ENCODE peak calls at places on chromosomes 1 and 21, in nine cellular contexts. X is adrenal gland, Z is right lobe of liver, M is stomach, S is Peyer's patch, V is heart left ventricle, P is transverse colon, C is lower leg skin, N is HCT116. T is an unnamed sample.

GRCh38 chr1:106225406-106225805 is 831.1 kb upstream of the PRMT6 start:
- DNase-seq in X (no peak), Z (no peak), M (no peak), S (no peak), V (no peak), P (no peak), C (no peak), N (no peak), T (no peak)

GRCh38 chr1:113874017-113874879 is 2.7 kb upstream of the PTPN22 start:
- DNase-seq in X (no peak), Z (no peak), M (no peak), S (peak; percentile 59), V (no peak), P (peak; percentile 49), C (no peak), N (peak; percentile 41), T (no peak)

GRCh38 chr1:114112775-114113174 is 40.9 kb downstream of the SYT6 start:
- DNase-seq in X (no peak), Z (no peak), M (no peak), S (no peak), V (no peak), P (no peak), C (no peak), N (no peak), T (no peak)

GRCh38 chr1:60942291-60942690 is 140.1 kb upstream of the NFIA start:
- DNase-seq in X (no peak), Z (no peak), M (no peak), S (no peak), V (no peak), P (no peak), C (no peak), N (peak; percentile 12), T (no peak)

GRCh38 chr1:178966312-178966711 is 59.4 kb upstream of the FAM20B start:
- DNase-seq in X (no peak), Z (no peak), M (no peak), S (no peak), V (no peak), P (no peak), C (no peak), N (no peak), T (no peak)

GRCh38 chr1:201711101-201711597 is 117.8 kb upstream of the IPO9 start:
- DNase-seq in X (no peak), Z (no peak), M (no peak), S (no peak), V (no peak), P (no peak), C (no peak), N (no peak), T (no peak)

GRCh38 chr21:45601551-45601950 is 42.0 kb upstream of the PCBP3 start:
- DNase-seq in X (no peak), Z (no peak), M (no peak), S (peak; percentile 27), V (no peak), P (no peak), C (no peak), N (no peak), T (no peak)

GRCh38 chr21:16250282-16250681 is 520.5 kb downstream of the USP25 start:
- DNase-seq in X (peak; percentile 8), Z (no peak), M (no peak), S (no peak), V (no peak), P (no peak), C (no peak), N (no peak), T (no peak)

GRCh38 chr1:14113841-14114567 is 414.0 kb downstream of the PRDM2 start:
- DNase-seq in X (peak; percentile 24), Z (no peak), M (no peak), S (peak; percentile 49), V (peak; percentile 53), P (peak; percentile 19), C (no peak), N (no peak), T (peak; percentile 37)

GRCh38 chr21:36695671-36696389 is 3.1 kb upstream of the SIM2 start:
- DNase-seq in X (no peak), Z (no peak), M (no peak), S (no peak), V (no peak), P (no peak), C (no peak), N (no peak), T (no peak)

GRCh38 chr1:87956072-87956471 is 627.4 kb downstream of the LMO4 start:
- DNase-seq in X (peak; percentile 18), Z (no peak), M (no peak), S (no peak), V (peak; percentile 22), P (no peak), C (no peak), N (peak; percentile 32), T (peak; percentile 56)

GRCh38 chr1:210236840-210237409 is 4.3 kb downstream of the SERTAD4 start:
- DNase-seq in X (no peak), Z (no peak), M (no peak), S (no peak), V (peak; percentile 88), P (peak; percentile 35), C (peak; percentile 73), N (no peak), T (no peak)

DNA sequence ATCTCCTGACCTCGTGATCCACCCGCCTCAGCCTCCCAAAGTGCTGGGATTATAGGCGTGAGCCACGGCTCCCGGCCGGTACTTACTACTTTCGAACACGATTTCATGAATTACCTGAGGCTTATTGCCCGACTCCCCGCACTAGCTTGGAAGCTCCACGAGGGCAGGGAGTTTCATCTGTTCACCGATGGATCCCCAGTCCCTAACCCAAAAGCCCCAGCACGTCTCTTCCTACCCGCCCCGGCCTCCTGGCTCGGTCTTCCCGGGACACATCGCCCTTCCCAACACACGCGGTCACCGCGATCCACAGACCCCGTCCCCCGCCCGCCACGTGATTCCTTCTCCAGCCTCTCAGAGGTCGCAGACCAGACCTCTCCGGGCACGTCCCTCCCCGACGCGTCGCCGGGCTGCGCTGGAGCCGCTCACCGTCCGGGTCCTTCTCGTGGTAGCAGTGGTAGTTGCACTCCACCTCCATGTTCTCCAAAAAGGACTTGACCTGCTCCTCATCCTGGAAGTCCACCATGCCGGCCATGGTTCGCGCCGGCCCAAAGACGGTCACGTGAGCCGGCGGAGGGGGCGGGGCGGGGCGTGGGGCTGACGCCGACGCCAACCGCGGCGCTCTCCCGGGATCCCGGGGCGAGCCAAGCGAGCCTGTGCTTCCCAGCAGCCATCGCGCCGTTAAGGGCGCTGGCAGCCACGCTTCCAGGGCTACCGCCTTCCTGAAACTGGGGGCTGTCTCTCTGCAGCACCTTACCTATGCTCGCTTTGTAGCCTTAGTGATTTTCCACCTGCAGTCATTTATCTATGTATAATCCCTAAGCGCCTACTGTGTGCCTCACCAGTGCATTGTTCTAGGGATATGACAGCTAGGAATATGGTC is at the start of gene COA7:
- DNase-seq in X (peak; percentile 89), Z (peak; percentile 91), M (peak; percentile 89), S (peak; percentile 91), V (peak; percentile 93), P (peak; percentile 90), C (peak; percentile 70), N (peak; percentile 62), T (peak; percentile 76)
- TF ChIP-seq POLR2A in X (peak; percentile 9), Z (peak; percentile 38), M (no peak), S (peak; percentile 34), V (no peak), P (no peak), C (no peak), N (peak; percentile 87), T (peak; percentile 85)

GRCh38 chr1:2535981-2536380 is 5.9 kb upstream of the HES5 start:
- DNase-seq in X (no peak), Z (no peak), M (no peak), S (no peak), V (no peak), P (no peak), C (no peak), N (no peak), T (no peak)
- TF ChIP-seq POLR2A in X (no peak), Z (no peak), M (no peak), S (no peak), V (no peak), P (no peak), C (no peak), N (no peak), T (no peak)

GRCh38 chr1:23578997-23579363 is 19.7 kb upstream of the ID3 start:
- DNase-seq in X (no peak), Z (no peak), M (no peak), S (no peak), V (no peak), P (no peak), C (no peak), N (no peak), T (no peak)

GRCh38 chr1:23576338-23577055 is 17.2 kb upstream of the ID3 start:
- DNase-seq in X (no peak), Z (no peak), M (no peak), S (no peak), V (no peak), P (no peak), C (no peak), N (no peak), T (no peak)

GRCh38 chr1:23575226-23575810 is 16.0 kb upstream of the ID3 start:
- DNase-seq in X (no peak), Z (no peak), M (no peak), S (no peak), V (no peak), P (no peak), C (no peak), N (no peak), T (no peak)

GRCh38 chr1:23578311-23578996 is 19.2 kb upstream of the ID3 start:
- DNase-seq in X (no peak), Z (no peak), M (no peak), S (peak; percentile 76), V (no peak), P (no peak), C (no peak), N (no peak), T (no peak)

GRCh38 chr1:23577056-23577985 is 18.0 kb upstream of the ID3 start:
- DNase-seq in X (peak; percentile 45), Z (no peak), M (no peak), S (peak; percentile 72), V (peak; percentile 56), P (no peak), C (no peak), N (no peak), T (no peak)
- TF ChIP-seq POLR2A in X (no peak), Z (peak; percentile 30), M (no peak), S (no peak), V (no peak), P (no peak), C (no peak), N (no peak), T (no peak)

DNA sequence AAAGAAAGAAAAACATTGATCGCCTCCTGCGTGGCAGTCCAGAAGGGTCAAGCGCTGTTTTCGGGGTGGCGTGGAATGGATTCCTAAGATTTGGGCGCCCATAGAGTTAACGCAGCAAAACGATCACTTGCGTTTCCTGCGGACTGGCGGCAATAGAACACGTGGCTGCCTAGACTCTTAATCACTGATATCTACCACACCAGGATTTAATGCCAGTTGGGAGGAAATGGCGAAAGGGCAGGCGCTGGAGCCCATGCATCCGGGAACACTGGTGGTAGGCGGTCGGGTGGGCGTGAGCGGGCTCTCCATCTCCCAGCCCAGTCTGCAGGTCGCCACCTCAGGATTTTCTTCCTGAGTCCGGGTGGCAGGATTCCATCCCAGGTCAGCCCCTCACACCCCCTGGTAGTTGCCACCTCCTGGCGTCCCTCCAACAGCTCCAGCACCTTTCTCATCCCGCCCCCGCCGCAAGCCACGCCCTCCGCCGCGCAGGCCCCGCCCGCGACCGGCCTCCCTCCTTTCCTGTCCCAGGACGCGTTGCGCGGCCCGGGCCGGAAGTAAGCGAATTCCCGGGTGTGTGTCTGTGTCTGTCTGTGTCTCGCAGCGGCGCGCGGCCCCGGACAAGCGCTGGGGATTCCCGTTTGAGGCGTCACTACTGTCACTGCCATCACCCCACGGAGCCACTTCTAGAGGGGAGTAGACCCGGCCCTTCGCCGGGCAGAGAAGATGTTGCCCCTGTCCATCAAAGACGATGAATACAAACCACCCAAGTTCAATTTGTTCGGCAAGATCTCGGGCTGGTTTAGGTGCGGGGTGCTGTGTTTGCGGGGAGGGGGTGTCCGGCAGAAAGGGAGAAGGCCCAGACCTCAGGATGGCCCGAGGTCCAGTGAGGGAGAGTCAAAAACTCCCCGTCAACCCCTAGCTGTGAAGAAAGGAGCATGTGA is at the start of gene SLC30A7:
- DNase-seq in X (peak; percentile 97), Z (peak; percentile 99), M (peak; percentile 98), S (peak; percentile 98), V (peak; percentile 97), P (peak; percentile 98), C (peak; percentile 94), N (peak; percentile 68), T (peak; percentile 74)
- TF ChIP-seq POLR2A in X (peak; percentile 57), Z (peak; percentile 75), M (no peak), S (peak; percentile 81), V (no peak), P (peak; percentile 90), C (no peak), N (no peak), T (peak; percentile 68)

T was measured in H54.